ENCODE peak calls at places on chromosome 21, in seven cellular contexts. One of them, this sample, is unnamed.

GRCh38 chr21:17903029-17903806 is 84.1 kb upstream of the C21orf91 start:
- DNase-seq in choroid plexus epithelial cell: peak
- DNase-seq in cardiac fibroblast: peak
- DNase-seq in HCT116: no peak
- DNase-seq in heart right ventricle: no peak
- DNase-seq in fibroblast of lung: peak
- DNase-seq in glutamatergic neuron: no peak
- DNase-seq in this sample: peak

GRCh38 chr21:38498057-38498833 is at the start of gene ERG:
- DNase-seq in choroid plexus epithelial cell: no peak
- DNase-seq in cardiac fibroblast: no peak
- DNase-seq in HCT116: no peak
- DNase-seq in heart right ventricle: no peak
- DNase-seq in fibroblast of lung: no peak
- DNase-seq in glutamatergic neuron: no peak
- DNase-seq in this sample: no peak

GRCh38 chr21:35748683-35749314 is 311.5 kb downstream of the SETD4 start:
- DNase-seq in choroid plexus epithelial cell: no peak
- DNase-seq in cardiac fibroblast: no peak
- DNase-seq in HCT116: no peak
- DNase-seq in heart right ventricle: no peak
- DNase-seq in fibroblast of lung: no peak
- DNase-seq in glutamatergic neuron: no peak
- DNase-seq in this sample: no peak

GRCh38 chr21:15134711-15135110 is 69.9 kb upstream of the NRIP1 start:
- DNase-seq in choroid plexus epithelial cell: no peak
- DNase-seq in cardiac fibroblast: no peak
- DNase-seq in HCT116: no peak
- DNase-seq in heart right ventricle: no peak
- DNase-seq in fibroblast of lung: no peak
- DNase-seq in glutamatergic neuron: no peak
- DNase-seq in this sample: no peak

GRCh38 chr21:35593000-35593502 is 467.3 kb downstream of the SETD4 start:
- DNase-seq in choroid plexus epithelial cell: peak
- DNase-seq in cardiac fibroblast: peak
- DNase-seq in HCT116: no peak
- DNase-seq in heart right ventricle: no peak
- DNase-seq in fibroblast of lung: peak
- DNase-seq in glutamatergic neuron: no peak
- DNase-seq in this sample: peak

GRCh38 chr21:35705888-35706287 is 354.4 kb downstream of the SETD4 start:
- DNase-seq in choroid plexus epithelial cell: no peak
- DNase-seq in cardiac fibroblast: no peak
- DNase-seq in HCT116: no peak
- DNase-seq in heart right ventricle: no peak
- DNase-seq in fibroblast of lung: no peak
- DNase-seq in glutamatergic neuron: no peak
- DNase-seq in this sample: no peak

GRCh38 chr21:41210405-41211040 is 42.6 kb downstream of the BACE2 start:
- DNase-seq in choroid plexus epithelial cell: peak
- DNase-seq in cardiac fibroblast: peak
- DNase-seq in HCT116: no peak
- DNase-seq in heart right ventricle: no peak
- DNase-seq in fibroblast of lung: no peak
- DNase-seq in glutamatergic neuron: no peak
- DNase-seq in this sample: no peak

GRCh38 chr21:34649400-34649799 is 19.4 kb upstream of the CLIC6 start:
- DNase-seq in choroid plexus epithelial cell: no peak
- DNase-seq in cardiac fibroblast: no peak
- DNase-seq in HCT116: no peak
- DNase-seq in heart right ventricle: no peak
- DNase-seq in fibroblast of lung: no peak
- DNase-seq in glutamatergic neuron: no peak
- DNase-seq in this sample: no peak

GRCh38 chr21:37520801-37521200 is 154.2 kb downstream of the DYRK1A start:
- DNase-seq in choroid plexus epithelial cell: peak
- DNase-seq in cardiac fibroblast: no peak
- DNase-seq in HCT116: no peak
- DNase-seq in heart right ventricle: no peak
- DNase-seq in fibroblast of lung: no peak
- DNase-seq in glutamatergic neuron: no peak
- DNase-seq in this sample: no peak

GRCh38 chr21:35059742-35060141 is 10.6 kb upstream of the RUNX1 start:
- DNase-seq in choroid plexus epithelial cell: no peak
- DNase-seq in cardiac fibroblast: peak
- DNase-seq in HCT116: no peak
- DNase-seq in heart right ventricle: no peak
- DNase-seq in fibroblast of lung: no peak
- DNase-seq in glutamatergic neuron: no peak
- DNase-seq in this sample: peak

GRCh38 chr21:35646606-35647005 is 413.7 kb downstream of the SETD4 start:
- DNase-seq in choroid plexus epithelial cell: no peak
- DNase-seq in cardiac fibroblast: peak
- DNase-seq in HCT116: no peak
- DNase-seq in heart right ventricle: no peak
- DNase-seq in fibroblast of lung: no peak
- DNase-seq in glutamatergic neuron: no peak
- DNase-seq in this sample: peak

GRCh38 chr21:14712121-14712520 is 166.0 kb upstream of the SAMSN1 start:
- DNase-seq in choroid plexus epithelial cell: peak
- DNase-seq in cardiac fibroblast: peak
- DNase-seq in HCT116: no peak
- DNase-seq in heart right ventricle: no peak
- DNase-seq in fibroblast of lung: no peak
- DNase-seq in glutamatergic neuron: no peak
- DNase-seq in this sample: no peak

GRCh38 chr21:21384977-21385376 is 386.8 kb downstream of the NCAM2 start:
- DNase-seq in choroid plexus epithelial cell: no peak
- DNase-seq in cardiac fibroblast: no peak
- DNase-seq in HCT116: no peak
- DNase-seq in heart right ventricle: no peak
- DNase-seq in fibroblast of lung: no peak
- DNase-seq in glutamatergic neuron: no peak
- DNase-seq in this sample: no peak

GRCh38 chr21:20527691-20528090 is 470.5 kb upstream of the NCAM2 start:
- DNase-seq in choroid plexus epithelial cell: no peak
- DNase-seq in cardiac fibroblast: no peak
- DNase-seq in HCT116: no peak
- DNase-seq in heart right ventricle: no peak
- DNase-seq in fibroblast of lung: no peak
- DNase-seq in glutamatergic neuron: no peak
- DNase-seq in this sample: no peak

GRCh38 chr21:21159253-21159899 is 161.2 kb downstream of the NCAM2 start:
- DNase-seq in choroid plexus epithelial cell: no peak
- DNase-seq in cardiac fibroblast: peak
- DNase-seq in HCT116: no peak
- DNase-seq in heart right ventricle: no peak
- DNase-seq in fibroblast of lung: peak
- DNase-seq in glutamatergic neuron: no peak
- DNase-seq in this sample: no peak

GRCh38 chr21:34846601-34847112 is 177.9 kb downstream of the CLIC6 start:
- DNase-seq in choroid plexus epithelial cell: peak
- DNase-seq in cardiac fibroblast: peak
- DNase-seq in HCT116: peak
- DNase-seq in heart right ventricle: no peak
- DNase-seq in fibroblast of lung: peak
- DNase-seq in glutamatergic neuron: no peak
- DNase-seq in this sample: peak

GRCh38 chr21:15592271-15592860 is 137.4 kb upstream of the USP25 start:
- DNase-seq in choroid plexus epithelial cell: peak
- DNase-seq in cardiac fibroblast: peak
- DNase-seq in HCT116: peak
- DNase-seq in heart right ventricle: no peak
- DNase-seq in fibroblast of lung: peak
- DNase-seq in glutamatergic neuron: no peak
- DNase-seq in this sample: peak

GRCh38 chr21:17491716-17492414 is 21.0 kb upstream of the CXADR start:
- DNase-seq in choroid plexus epithelial cell: peak
- DNase-seq in cardiac fibroblast: peak
- DNase-seq in HCT116: peak
- DNase-seq in heart right ventricle: peak
- DNase-seq in fibroblast of lung: peak
- DNase-seq in glutamatergic neuron: no peak
- DNase-seq in this sample: peak

GRCh38 chr21:15406791-15407190 is 323.0 kb upstream of the USP25 start:
- DNase-seq in choroid plexus epithelial cell: no peak
- DNase-seq in cardiac fibroblast: no peak
- DNase-seq in HCT116: no peak
- DNase-seq in heart right ventricle: no peak
- DNase-seq in fibroblast of lung: no peak
- DNase-seq in glutamatergic neuron: no peak
- DNase-seq in this sample: no peak

GRCh38 chr21:27024316-27024715 is 57.4 kb upstream of the ADAMTS5 start:
- DNase-seq in choroid plexus epithelial cell: peak
- DNase-seq in cardiac fibroblast: peak
- DNase-seq in HCT116: no peak
- DNase-seq in heart right ventricle: no peak
- DNase-seq in fibroblast of lung: peak
- DNase-seq in glutamatergic neuron: no peak
- DNase-seq in this sample: peak

GRCh38 chr21:36909423-36909822 is 57.0 kb downstream of the HLCS start:
- DNase-seq in choroid plexus epithelial cell: no peak
- DNase-seq in cardiac fibroblast: no peak
- DNase-seq in HCT116: no peak
- DNase-seq in heart right ventricle: no peak
- DNase-seq in fibroblast of lung: peak
- DNase-seq in glutamatergic neuron: no peak
- DNase-seq in this sample: no peak

GRCh38 chr21:41641821-41642368 is 125.0 kb downstream of the RIPK4 start:
- DNase-seq in choroid plexus epithelial cell: peak
- DNase-seq in cardiac fibroblast: peak
- DNase-seq in HCT116: no peak
- DNase-seq in heart right ventricle: peak
- DNase-seq in fibroblast of lung: peak
- DNase-seq in glutamatergic neuron: no peak
- DNase-seq in this sample: peak

GRCh38 chr21:36163780-36164426 is 7.3 kb downstream of the DOP1B start:
- DNase-seq in choroid plexus epithelial cell: no peak
- DNase-seq in cardiac fibroblast: no peak
- DNase-seq in HCT116: no peak
- DNase-seq in heart right ventricle: no peak
- DNase-seq in fibroblast of lung: no peak
- DNase-seq in glutamatergic neuron: no peak
- DNase-seq in this sample: no peak

GRCh38 chr21:41583274-41583790 is 75.4 kb upstream of the TMPRSS2 start:
- DNase-seq in choroid plexus epithelial cell: peak
- DNase-seq in cardiac fibroblast: no peak
- DNase-seq in HCT116: no peak
- DNase-seq in heart right ventricle: no peak
- DNase-seq in fibroblast of lung: no peak
- DNase-seq in glutamatergic neuron: no peak
- DNase-seq in this sample: no peak

GRCh38 chr21:15122241-15122640 is 57.4 kb upstream of the NRIP1 start:
- DNase-seq in choroid plexus epithelial cell: no peak
- DNase-seq in cardiac fibroblast: peak
- DNase-seq in HCT116: no peak
- DNase-seq in heart right ventricle: peak
- DNase-seq in fibroblast of lung: no peak
- DNase-seq in glutamatergic neuron: no peak
- DNase-seq in this sample: no peak

GRCh38 chr21:46458315-46459023 is at the start of gene DIP2A:
- DNase-seq in choroid plexus epithelial cell: peak
- DNase-seq in cardiac fibroblast: peak
- DNase-seq in HCT116: peak
- DNase-seq in heart right ventricle: peak
- DNase-seq in fibroblast of lung: peak
- DNase-seq in glutamatergic neuron: peak
- DNase-seq in this sample: peak
- TF ChIP-seq CTCF in choroid plexus epithelial cell: no peak
- TF ChIP-seq CTCF in cardiac fibroblast: no peak
- TF ChIP-seq CTCF in HCT116: no peak
- TF ChIP-seq CTCF in heart right ventricle: no peak
- TF ChIP-seq CTCF in fibroblast of lung: no peak
- TF ChIP-seq CTCF in glutamatergic neuron: no peak
- TF ChIP-seq CTCF in this sample: no peak

GRCh38 chr21:32844653-32845443 is 73.3 kb upstream of the PAXBP1 start:
- DNase-seq in choroid plexus epithelial cell: peak
- DNase-seq in cardiac fibroblast: peak
- DNase-seq in HCT116: peak
- DNase-seq in heart right ventricle: no peak
- DNase-seq in fibroblast of lung: peak
- DNase-seq in glutamatergic neuron: no peak
- DNase-seq in this sample: peak
- TF ChIP-seq CTCF in choroid plexus epithelial cell: no peak
- TF ChIP-seq CTCF in cardiac fibroblast: no peak
- TF ChIP-seq CTCF in HCT116: peak
- TF ChIP-seq CTCF in heart right ventricle: no peak
- TF ChIP-seq CTCF in fibroblast of lung: no peak
- TF ChIP-seq CTCF in glutamatergic neuron: no peak
- TF ChIP-seq CTCF in this sample: peak

DNA sequence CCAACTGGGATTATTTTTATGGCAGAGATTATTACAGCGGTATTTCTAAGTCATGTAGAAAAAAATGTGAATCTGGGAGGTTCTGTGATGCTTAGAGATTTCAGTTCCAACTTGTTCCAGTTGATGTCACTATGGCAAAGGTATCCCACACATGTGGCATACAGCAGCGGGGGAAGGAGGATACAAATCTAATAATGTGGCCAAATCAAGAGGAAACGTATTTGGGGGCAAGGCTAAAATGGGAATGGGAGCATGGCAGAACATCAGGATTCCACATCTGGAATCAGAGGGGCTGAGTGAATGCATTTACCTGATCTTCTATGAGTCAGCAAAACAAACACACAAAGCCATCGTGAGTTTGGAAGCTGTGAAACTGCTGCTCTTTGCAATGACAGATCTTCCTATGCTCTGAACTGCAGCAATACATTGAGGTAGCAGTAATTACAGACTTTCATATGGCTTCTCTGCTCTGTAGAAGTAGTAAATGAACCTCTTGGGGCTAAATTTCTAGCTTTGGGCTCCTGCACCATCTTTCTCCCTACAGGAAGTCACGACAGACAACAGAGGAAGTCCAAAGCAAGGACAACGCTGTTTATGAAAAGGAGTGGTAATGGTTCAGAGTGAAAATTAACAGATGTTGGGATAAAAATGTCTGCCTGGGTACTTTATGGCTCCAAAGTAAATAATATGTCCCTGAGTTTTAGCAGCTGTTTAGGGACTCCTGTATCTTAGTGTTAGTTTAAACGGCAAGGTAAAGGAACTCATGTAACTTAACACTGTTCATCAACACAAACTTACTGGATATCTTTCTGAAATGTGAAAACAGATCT is 55.6 kb downstream of the GABPA start:
- DNase-seq in choroid plexus epithelial cell: peak
- DNase-seq in cardiac fibroblast: peak
- DNase-seq in HCT116: peak
- DNase-seq in heart right ventricle: no peak
- DNase-seq in fibroblast of lung: peak
- DNase-seq in glutamatergic neuron: no peak
- DNase-seq in this sample: peak
- TF ChIP-seq CTCF in choroid plexus epithelial cell: peak
- TF ChIP-seq CTCF in cardiac fibroblast: peak
- TF ChIP-seq CTCF in HCT116: peak
- TF ChIP-seq CTCF in heart right ventricle: peak
- TF ChIP-seq CTCF in fibroblast of lung: peak
- TF ChIP-seq CTCF in glutamatergic neuron: no peak
- TF ChIP-seq CTCF in this sample: peak

DNA sequence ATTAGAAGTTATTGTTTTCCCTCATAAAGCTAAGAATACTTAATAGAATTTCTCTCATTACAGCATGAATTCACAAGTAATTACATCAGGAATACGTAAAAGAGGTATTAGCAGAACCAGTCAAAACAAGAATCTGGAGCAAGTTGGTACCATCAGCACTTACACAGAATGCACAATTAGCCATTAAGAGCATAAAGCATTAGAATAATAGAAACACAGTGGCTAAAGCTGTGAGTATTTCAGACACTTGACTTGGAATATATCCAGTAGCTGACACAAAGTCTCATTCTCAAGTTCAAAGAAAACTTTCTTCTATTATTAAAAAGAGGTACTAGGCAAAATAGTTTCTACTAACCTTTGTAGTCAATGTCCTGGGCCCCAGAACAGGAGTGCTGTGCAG is 49.6 kb downstream of the KRTAP19-8 start:
- DNase-seq in choroid plexus epithelial cell: no peak
- DNase-seq in cardiac fibroblast: no peak
- DNase-seq in HCT116: no peak
- DNase-seq in heart right ventricle: no peak
- DNase-seq in fibroblast of lung: no peak
- DNase-seq in glutamatergic neuron: no peak
- DNase-seq in this sample: no peak
- TF ChIP-seq CTCF in choroid plexus epithelial cell: no peak
- TF ChIP-seq CTCF in cardiac fibroblast: no peak
- TF ChIP-seq CTCF in HCT116: no peak
- TF ChIP-seq CTCF in heart right ventricle: no peak
- TF ChIP-seq CTCF in fibroblast of lung: no peak
- TF ChIP-seq CTCF in glutamatergic neuron: no peak
- TF ChIP-seq CTCF in this sample: no peak

This sample was measured in HFFc6.